ENCODE peak calls at places on chromosome 18, in four cellular contexts. Q is colonic mucosa, J is uterus, A is AG09309. I is an unnamed sample.

GRCh38 chr18:78713064-78713463 is 266.6 kb upstream of the SALL3 start:
- DNase-seq in Q (no peak), J (no peak), A (no peak), I (no peak)

GRCh38 chr18:12031836-12032235 is 50.5 kb downstream of the IMPA2 start:
- DNase-seq in Q (no peak), J (peak), A (peak), I (no peak)

GRCh38 chr18:10164241-10165160 is 250.7 kb downstream of the VAPA start:
- DNase-seq in Q (no peak), J (no peak), A (no peak), I (no peak)

GRCh38 chr18:22074343-22075070 is 94.9 kb upstream of the GATA6 start:
- DNase-seq in Q (no peak), J (no peak), A (no peak), I (no peak)

GRCh38 chr18:12036201-12036751 is 55.0 kb downstream of the IMPA2 start:
- DNase-seq in Q (no peak), J (no peak), A (no peak), I (no peak)

GRCh38 chr18:1483386-1483785 is 578.7 kb downstream of the ADCYAP1 start:
- DNase-seq in Q (no peak), J (no peak), A (no peak), I (no peak)

GRCh38 chr18:10006261-10006903 is 92.6 kb downstream of the VAPA start:
- DNase-seq in Q (no peak), J (peak), A (no peak), I (no peak)

GRCh38 chr18:14933049-14933851 is 185.3 kb downstream of the ANKRD30B start:
- DNase-seq in Q (peak), J (no peak), A (no peak), I (no peak)

GRCh38 chr18:61870151-61870550 is 22.7 kb downstream of the RNF152 start:
- DNase-seq in Q (no peak), J (no peak), A (peak), I (no peak)

GRCh38 chr18:69894467-69894866 is 53.2 kb downstream of the CD226 start:
- DNase-seq in Q (no peak), J (no peak), A (no peak), I (no peak)

GRCh38 chr18:58682429-58683069 is 11.3 kb downstream of the MALT1 start:
- DNase-seq in Q (peak), J (no peak), A (no peak), I (peak)

GRCh38 chr18:10228380-10228779 is 226.1 kb upstream of the APCDD1 start:
- DNase-seq in Q (no peak), J (no peak), A (no peak), I (no peak)

GRCh38 chr18:9696112-9696511 is 12.0 kb upstream of the RAB31 start:
- DNase-seq in Q (no peak), J (no peak), A (no peak), I (no peak)

GRCh38 chr18:4068552-4069158 is 386.5 kb downstream of the DLGAP1 start:
- DNase-seq in Q (peak), J (no peak), A (peak), I (no peak)

GRCh38 chr18:59005266-59005665 is 134.4 kb upstream of the SEC11C start:
- DNase-seq in Q (no peak), J (peak), A (no peak), I (no peak)

GRCh38 chr18:44901283-44901682 is 220.6 kb downstream of the SETBP1 start:
- DNase-seq in Q (no peak), J (no peak), A (no peak), I (no peak)

GRCh38 chr18:28359177-28359576 is 182.2 kb upstream of the CDH2 start:
- DNase-seq in Q (no peak), J (no peak), A (no peak), I (no peak)

GRCh38 chr18:8229040-8229439 is 380.2 kb upstream of the RAB12 start:
- DNase-seq in Q (no peak), J (no peak), A (no peak), I (no peak)

GRCh38 chr18:79866889-79867574 is 69.3 kb downstream of the KCNG2 start:
- DNase-seq in Q (no peak), J (no peak), A (no peak), I (no peak)

GRCh38 chr18:38940863-38941531 is 1375.4 kb upstream of the CELF4 start:
- DNase-seq in Q (no peak), J (no peak), A (no peak), I (peak)

GRCh38 chr18:57738078-57738477 is 65.0 kb downstream of the ATP8B1 start:
- DNase-seq in Q (no peak), J (no peak), A (no peak), I (no peak)

GRCh38 chr18:79934311-79935097 is 16.9 kb downstream of the SLC66A2 start:
- DNase-seq in Q (peak), J (peak), A (no peak), I (no peak)

GRCh38 chr18:8962906-8963635 is 139.4 kb upstream of the NDUFV2 start:
- DNase-seq in Q (no peak), J (no peak), A (no peak), I (no peak)

GRCh38 chr18:58394607-58395425 is 234.1 kb downstream of the ALPK2 start:
- DNase-seq in Q (no peak), J (no peak), A (no peak), I (no peak)

GRCh38 chr18:37554399-37554787 is 11.2 kb downstream of the CELF4 start:
- DNase-seq in Q (no peak), J (no peak), A (no peak), I (no peak)

GRCh38 chr18:12000072-12000659 is 18.9 kb downstream of the IMPA2 start:
- DNase-seq in Q (no peak), J (no peak), A (no peak), I (no peak)

GRCh38 chr18:28167835-28168349 is 9.0 kb downstream of the CDH2 start:
- DNase-seq in Q (no peak), J (no peak), A (no peak), I (no peak)

GRCh38 chr18:59623456-59624383 is 73.5 kb downstream of the CCBE1 start:
- DNase-seq in Q (no peak), J (peak), A (no peak), I (no peak)

GRCh38 chr18:58257461-58257860 is 213.4 kb downstream of the NEDD4L start:
- DNase-seq in Q (no peak), J (no peak), A (no peak), I (no peak)

GRCh38 chr18:34153711-34154110 is 71.0 kb downstream of the NOL4 start:
- DNase-seq in Q (no peak), J (no peak), A (no peak), I (no peak)

GRCh38 chr18:62741118-62741566 is 25.8 kb downstream of the PHLPP1 start:
- DNase-seq in Q (peak), J (peak), A (no peak), I (peak)

GRCh38 chr18:47935321-47935720 is 4.9 kb upstream of the SMAD2 start:
- DNase-seq in Q (no peak), J (no peak), A (no peak), I (no peak)

GRCh38 chr18:7642491-7642890 is 75.4 kb downstream of the PTPRM start:
- DNase-seq in Q (no peak), J (no peak), A (no peak), I (no peak)

GRCh38 chr18:50453014-50453680 is 78.3 kb downstream of the SKA1 start:
- DNase-seq in Q (no peak), J (no peak), A (no peak), I (no peak)

GRCh38 chr18:9233771-9234440 is 97.3 kb downstream of the ANKRD12 start:
- DNase-seq in Q (no peak), J (no peak), A (no peak), I (no peak)

GRCh38 chr18:24817150-24818068 is 357.0 kb downstream of the HRH4 start:
- DNase-seq in Q (no peak), J (no peak), A (no peak), I (no peak)

GRCh38 chr18:7894592-7894991 is 327.5 kb downstream of the PTPRM start:
- DNase-seq in Q (no peak), J (no peak), A (no peak), I (no peak)

GRCh38 chr18:55778731-55779460 is 190.9 kb upstream of the TCF4 start:
- DNase-seq in Q (no peak), J (no peak), A (no peak), I (no peak)
- H3K4me3 ChIP-seq in Q (peak), J (peak), A (peak), I (peak)

DNA sequence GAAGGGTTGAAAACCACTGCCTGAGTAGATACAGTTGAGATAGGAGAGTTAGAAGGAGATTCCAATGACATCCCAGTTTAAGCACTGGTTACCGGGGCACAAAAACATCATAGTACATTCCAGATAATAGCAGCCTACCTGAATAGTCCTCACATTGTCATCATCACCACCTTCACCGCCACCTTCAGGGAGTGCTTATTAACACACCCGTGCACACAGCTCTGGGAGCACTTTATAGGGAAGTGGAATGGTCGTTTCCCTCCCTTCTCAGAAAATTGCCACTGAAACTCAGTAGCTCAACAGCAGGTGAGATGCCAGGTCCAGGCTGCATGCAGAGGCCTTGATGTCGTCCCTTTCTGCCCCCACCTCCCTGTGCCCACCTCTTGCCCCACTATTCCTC is 8.2 kb downstream of the SERPINB7 start:
- DNase-seq in Q (no peak), J (no peak), A (no peak), I (no peak)
- TF ChIP-seq CTCF in Q (no peak), J (no peak), A (no peak), I (no peak)

DNA sequence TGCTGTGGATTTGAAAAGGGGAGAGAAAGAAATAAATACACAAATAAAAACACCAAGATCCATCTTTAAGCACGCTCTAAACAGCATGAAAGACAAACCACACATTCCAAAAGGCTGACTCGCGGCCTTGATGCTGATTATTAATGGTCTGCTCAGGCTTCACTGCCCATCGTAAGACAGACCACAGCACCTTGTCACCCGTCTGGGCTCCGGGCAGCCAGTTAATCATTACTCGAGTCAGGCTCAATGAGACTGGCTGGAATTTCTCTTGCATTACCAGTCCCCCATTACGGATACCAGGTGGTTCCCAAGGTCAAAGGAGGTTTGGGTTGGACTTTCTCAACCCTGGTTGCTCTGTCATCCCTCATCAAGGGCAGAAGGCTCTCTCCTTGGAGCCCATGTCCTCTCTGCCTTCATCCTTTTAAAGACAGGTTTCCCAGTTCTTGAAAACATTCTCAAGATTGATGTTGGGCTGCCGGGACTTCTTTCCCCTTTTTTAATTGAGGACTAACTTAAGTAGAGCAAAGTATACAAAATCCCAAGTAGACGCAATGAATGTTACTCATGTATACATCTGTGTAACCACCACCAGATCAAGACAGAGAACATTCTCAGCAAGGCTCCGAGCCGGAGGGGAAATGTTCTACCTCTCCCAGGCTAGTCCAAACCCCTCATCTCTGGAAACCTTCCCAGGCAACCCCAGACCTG is 8.1 kb downstream of the SMAD7 start:
- DNase-seq in Q (no peak), J (no peak), A (peak), I (peak)
- H3K4me3 ChIP-seq in Q (no peak), J (no peak), A (peak), I (peak)

DNA sequence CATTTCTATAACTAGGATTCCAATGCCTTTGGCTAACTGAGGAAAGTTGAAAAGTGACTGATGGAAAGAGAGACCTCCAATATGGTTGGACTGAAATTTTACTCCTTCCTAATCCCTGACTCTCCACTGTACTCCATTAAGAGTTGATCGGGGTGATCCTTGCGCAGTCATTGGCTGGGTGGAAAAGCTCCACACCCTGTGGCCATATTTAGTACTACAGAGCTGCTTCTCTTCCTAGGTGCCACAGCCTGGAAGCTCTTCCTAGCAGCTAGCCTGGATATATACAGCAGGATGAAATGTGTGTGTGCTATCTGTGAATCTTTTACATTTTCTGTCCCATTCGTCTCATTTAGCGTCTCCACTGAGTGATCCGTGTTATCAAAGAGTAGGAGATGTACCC is 71.2 kb downstream of the MEP1B start:
- DNase-seq in Q (peak), J (no peak), A (no peak), I (no peak)
- TF ChIP-seq CTCF in Q (peak), J (no peak), A (no peak), I (peak)

GRCh38 chr18:31941010-31941809 is 1.7 kb downstream of the TRAPPC8 start:
- DNase-seq in Q (no peak), J (no peak), A (no peak), I (no peak)
- H3K4me3 ChIP-seq in Q (peak), J (no peak), A (peak), I (peak)